ENCODE peak calls at places on chromosomes 6 and 20, in five cellular contexts. H is fibroblast of pulmonary artery, C is mammary epithelial cell, U is astrocyte of the cerebellum, Z is fibroblast of mammary gland. D is an unnamed sample.

GRCh38 chr6:17417817-17418216 is 24.4 kb downstream of the CAP2 start:
- DNase-seq in H (peak; percentile 95), C (peak; percentile 38), U (peak; percentile 91), Z (peak; percentile 53), D (no peak)

GRCh38 chr6:142879527-142879926 is 65.4 kb downstream of the HIVEP2 start:
- DNase-seq in H (no peak), C (no peak), U (no peak), Z (no peak), D (no peak)

GRCh38 chr20:47857994-47858557 is 72.8 kb upstream of the SULF2 start:
- DNase-seq in H (peak; percentile 65), C (peak; percentile 57), U (peak; percentile 8), Z (peak; percentile 15), D (no peak)

GRCh38 chr6:157314705-157315321 is 8.5 kb downstream of the TMEM242 start:
- DNase-seq in H (peak; percentile 88), C (peak; percentile 59), U (peak; percentile 79), Z (peak; percentile 84), D (no peak)

GRCh38 chr20:16865406-16865805 is 117.2 kb downstream of the OTOR start:
- DNase-seq in H (no peak), C (no peak), U (no peak), Z (no peak), D (no peak)

GRCh38 chr6:44940367-44940766 is 387.8 kb upstream of the RUNX2 start:
- DNase-seq in H (no peak), C (no peak), U (no peak), Z (no peak), D (no peak)

GRCh38 chr20:3313681-3314080 is 74.7 kb upstream of the SLC4A11 start:
- DNase-seq in H (no peak), C (no peak), U (no peak), Z (no peak), D (no peak)

GRCh38 chr6:144478487-144478886 is 193.4 kb downstream of the UTRN start:
- DNase-seq in H (no peak), C (no peak), U (no peak), Z (peak; percentile 19), D (no peak)

GRCh38 chr6:98833101-98834059 is 994 bp upstream of the POU3F2 start:
- DNase-seq in H (peak; percentile 26), C (no peak), U (no peak), Z (peak; percentile 29), D (no peak)

GRCh38 chr6:105596284-105596755 is 193.4 kb upstream of the PREP start:
- DNase-seq in H (peak; percentile 87), C (peak; percentile 98), U (peak; percentile 94), Z (peak; percentile 98), D (no peak)

GRCh38 chr20:37081717-37082289 is 14.0 kb downstream of the RBL1 start:
- DNase-seq in H (no peak), C (no peak), U (no peak), Z (peak; percentile 7), D (peak; percentile 33)

GRCh38 chr20:12594410-12595130 is 414.2 kb upstream of the SPTLC3 start:
- DNase-seq in H (no peak), C (no peak), U (no peak), Z (no peak), D (no peak)

GRCh38 chr6:7255918-7256317 is 57.1 kb downstream of the SSR1 start:
- DNase-seq in H (no peak), C (no peak), U (no peak), Z (no peak), D (no peak)

GRCh38 chr6:166952122-166952521 is 4.2 kb downstream of the RNASET2 start:
- DNase-seq in H (no peak), C (no peak), U (no peak), Z (no peak), D (no peak)

GRCh38 chr20:46433051-46433450 is 26.6 kb upstream of the ELMO2 start:
- DNase-seq in H (no peak), C (peak; percentile 25), U (no peak), Z (peak; percentile 58), D (no peak)

GRCh38 chr6:110511401-110511800 is 35.0 kb upstream of the SLC22A16 start:
- DNase-seq in H (no peak), C (no peak), U (no peak), Z (no peak), D (no peak)

GRCh38 chr6:84284428-84285033 is 57.1 kb upstream of the CEP162 start:
- DNase-seq in H (peak; percentile 41), C (peak; percentile 3), U (no peak), Z (peak; percentile 19), D (no peak)
- TF ChIP-seq CTCF in H (peak; percentile 52), C (no peak), U (peak; percentile 18), Z (peak; percentile 45), D (no peak)

GRCh38 chr6:10363911-10364310 is 51.0 kb downstream of the TFAP2A start:
- DNase-seq in H (no peak), C (peak; percentile 81), U (no peak), Z (no peak), D (no peak)
- TF ChIP-seq CTCF in H (no peak), C (no peak), U (no peak), Z (no peak), D (no peak)

GRCh38 chr20:62728028-62728780 is 19.6 kb downstream of the NTSR1 start:
- DNase-seq in H (no peak), C (no peak), U (no peak), Z (no peak), D (no peak)
- TF ChIP-seq CTCF in H (no peak), C (no peak), U (no peak), Z (no peak), D (no peak)

GRCh38 chr20:61120595-61121515 is 131.2 kb upstream of the CDH4 start:
- DNase-seq in H (peak; percentile 26), C (peak; percentile 76), U (peak; percentile 9), Z (peak; percentile 88), D (no peak)
- TF ChIP-seq CTCF in H (peak; percentile 22), C (peak; percentile 31), U (peak; percentile 60), Z (peak; percentile 62), D (peak; percentile 26)

GRCh38 chr6:130223508-130223907 is 757 bp upstream of the SAMD3 start:
- DNase-seq in H (no peak), C (peak; percentile 16), U (no peak), Z (peak; percentile 18), D (peak; percentile 48)
- TF ChIP-seq CTCF in H (no peak), C (no peak), U (no peak), Z (no peak), D (peak; percentile 33)